ENCODE peak calls at places on chromosome 20, in six cellular contexts. Q is SK-N-SH, G is MM.1S, Y is HCT116, H is PC-3, Z is Karpas-422. F is an unnamed sample. For H3K9me2, the result is how much of the 10 kb centered on the place peaks cover.

GRCh38 chr20:24235224-24235735 is 234.1 kb upstream of the SYNDIG1 start:
- DNase-seq in Q (no peak), G (no peak), Y (no peak), H (no peak), Z (no peak), F (no peak)

GRCh38 chr20:51137461-51137860 is 114.6 kb upstream of the KCNG1 start:
- DNase-seq in Q (no peak), G (no peak), Y (no peak), H (no peak), Z (no peak), F (no peak)

GRCh38 chr20:47284373-47284772 is 72.1 kb downstream of the ZMYND8 start:
- DNase-seq in Q (peak), G (no peak), Y (no peak), H (no peak), Z (no peak), F (no peak)

GRCh38 chr20:57893364-57894001 is 183.7 kb upstream of the PMEPA1 start:
- DNase-seq in Q (no peak), G (no peak), Y (no peak), H (no peak), Z (no peak), F (no peak)

GRCh38 chr20:20002101-20002998 is 14.8 kb upstream of the NAA20 start:
- DNase-seq in Q (no peak), G (no peak), Y (no peak), H (peak), Z (no peak), F (no peak)

GRCh38 chr20:46709055-46709458 is 392 bp upstream of the SLC2A10 start:
- DNase-seq in Q (no peak), G (no peak), Y (no peak), H (peak), Z (no peak), F (peak)

GRCh38 chr20:3759316-3759715 is 8.2 kb downstream of the ADISSP start:
- DNase-seq in Q (no peak), G (no peak), Y (no peak), H (no peak), Z (no peak), F (no peak)

GRCh38 chr20:24100370-24101011 is 111.9 kb upstream of the GGTLC1 start:
- DNase-seq in Q (peak), G (peak), Y (peak), H (peak), Z (peak), F (peak)

GRCh38 chr20:38300433-38300832 is 3.5 kb upstream of the BPI start:
- DNase-seq in Q (no peak), G (no peak), Y (no peak), H (no peak), Z (no peak), F (no peak)

GRCh38 chr20:52783769-52784168 is 188.4 kb upstream of the TSHZ2 start:
- DNase-seq in Q (no peak), G (no peak), Y (no peak), H (no peak), Z (peak), F (peak)

GRCh38 chr20:59657459-59658046 is 53.2 kb downstream of the PHACTR3 start:
- DNase-seq in Q (no peak), G (no peak), Y (no peak), H (no peak), Z (no peak), F (peak)

GRCh38 chr20:10185741-10186558 is 32.7 kb upstream of the SNAP25 start:
- DNase-seq in Q (no peak), G (no peak), Y (no peak), H (peak), Z (no peak), F (no peak)

GRCh38 chr20:10131612-10132345 is 86.9 kb upstream of the SNAP25 start:
- DNase-seq in Q (peak), G (no peak), Y (no peak), H (peak), Z (no peak), F (peak)

GRCh38 chr20:44785768-44786167 is 24.6 kb downstream of the RIMS4 start:
- DNase-seq in Q (peak), G (no peak), Y (no peak), H (peak), Z (no peak), F (peak)

GRCh38 chr20:47747663-47748031 is 37.6 kb downstream of the SULF2 start:
- DNase-seq in Q (no peak), G (no peak), Y (no peak), H (no peak), Z (no peak), F (no peak)

GRCh38 chr20:4109587-4109986 is 94.2 kb upstream of the RNF24 start:
- DNase-seq in Q (no peak), G (no peak), Y (no peak), H (peak), Z (no peak), F (peak)

GRCh38 chr20:53578492-53579222 is 15.0 kb downstream of the ZNF217 start:
- DNase-seq in Q (peak), G (peak), Y (peak), H (peak), Z (peak), F (peak)

GRCh38 chr20:214383-214782 is 12.7 kb upstream of the DEFB129 start:
- DNase-seq in Q (no peak), G (no peak), Y (no peak), H (no peak), Z (no peak), F (no peak)

GRCh38 chr20:215796-216195 is 11.3 kb upstream of the DEFB129 start:
- DNase-seq in Q (no peak), G (no peak), Y (no peak), H (no peak), Z (no peak), F (no peak)

GRCh38 chr20:208937-209566 is 18.0 kb upstream of the DEFB129 start:
- DNase-seq in Q (peak), G (peak), Y (peak), H (peak), Z (peak), F (peak)

GRCh38 chr20:210809-211502 is 16.1 kb upstream of the DEFB129 start:
- DNase-seq in Q (no peak), G (no peak), Y (no peak), H (no peak), Z (no peak), F (peak)
- H3K9me2 ChIP-seq in Q (under half), G (under half), Y (under half), H (under half), Z (under half), F (under half)

GRCh38 chr20:32526561-32526960 is 58.6 kb downstream of the NOL4L start:
- DNase-seq in Q (no peak), G (no peak), Y (no peak), H (no peak), Z (no peak), F (no peak)

GRCh38 chr20:32526125-32526524 is 59.0 kb downstream of the NOL4L start:
- DNase-seq in Q (no peak), G (no peak), Y (no peak), H (no peak), Z (no peak), F (no peak)

GRCh38 chr20:32523613-32524218 is 61.4 kb downstream of the NOL4L start:
- DNase-seq in Q (peak), G (no peak), Y (no peak), H (no peak), Z (no peak), F (no peak)

GRCh38 chr20:32522775-32523612 is 62.1 kb downstream of the NOL4L start:
- DNase-seq in Q (peak), G (no peak), Y (no peak), H (no peak), Z (no peak), F (peak)

GRCh38 chr20:32524871-32525501 is 60.1 kb downstream of the NOL4L start:
- DNase-seq in Q (peak), G (no peak), Y (no peak), H (no peak), Z (no peak), F (no peak)
- H3K9ac ChIP-seq in Q (no peak), G (no peak), Y (no peak), H (no peak), Z (no peak), F (no peak)

GRCh38 chr20:49791165-49791564 is 21.5 kb upstream of the SLC9A8 start:
- DNase-seq in Q (no peak), G (no peak), Y (no peak), H (no peak), Z (no peak), F (no peak)
- H3K9me2 ChIP-seq in Q (under half), G (under half), Y (under half), H (under half), Z (under half), F (under half)

DNA sequence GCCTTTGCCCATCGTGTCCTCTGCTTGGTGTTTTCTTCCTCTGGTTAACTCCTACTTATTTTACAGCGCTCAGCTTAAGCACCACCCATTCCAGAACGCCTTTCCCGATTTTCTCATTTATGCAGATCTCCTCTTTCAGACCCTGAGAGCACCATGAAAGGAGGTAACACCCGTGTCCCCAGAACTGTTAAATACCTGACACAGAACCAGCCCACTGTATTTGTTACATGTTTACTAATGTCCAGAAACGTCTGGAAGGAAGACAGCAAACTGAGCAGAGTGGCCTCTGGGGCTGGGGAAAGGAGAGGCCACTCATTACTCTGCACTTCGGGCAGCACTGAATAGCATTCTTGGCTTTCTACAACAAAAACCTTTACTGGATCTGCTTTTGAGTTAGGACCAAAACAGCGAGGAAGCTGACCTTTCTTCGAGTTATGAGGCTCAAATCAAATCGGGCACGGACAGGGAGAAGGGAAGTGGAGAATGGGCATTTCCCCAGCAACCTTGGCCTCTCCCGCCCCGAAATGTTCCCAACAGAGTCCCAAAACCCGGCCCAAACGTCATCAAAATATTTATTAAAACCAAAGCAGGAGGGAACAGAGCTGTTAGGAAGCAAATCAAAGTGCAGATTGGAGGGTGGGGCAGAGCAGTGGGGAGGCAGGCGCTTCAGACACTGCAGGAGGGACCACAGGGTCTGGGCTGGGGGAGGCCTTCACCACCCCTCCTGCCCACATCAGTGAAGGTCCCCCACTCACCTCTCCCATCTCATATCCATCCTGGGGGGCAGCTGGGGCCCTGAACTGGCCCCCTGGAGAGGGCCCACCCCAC is 1.1 kb upstream of the NECAB3 start:
- DNase-seq in Q (no peak), G (no peak), Y (no peak), H (no peak), Z (no peak), F (peak)
- H3K9ac ChIP-seq in Q (no peak), G (peak), Y (peak), H (no peak), Z (peak), F (peak)

DNA sequence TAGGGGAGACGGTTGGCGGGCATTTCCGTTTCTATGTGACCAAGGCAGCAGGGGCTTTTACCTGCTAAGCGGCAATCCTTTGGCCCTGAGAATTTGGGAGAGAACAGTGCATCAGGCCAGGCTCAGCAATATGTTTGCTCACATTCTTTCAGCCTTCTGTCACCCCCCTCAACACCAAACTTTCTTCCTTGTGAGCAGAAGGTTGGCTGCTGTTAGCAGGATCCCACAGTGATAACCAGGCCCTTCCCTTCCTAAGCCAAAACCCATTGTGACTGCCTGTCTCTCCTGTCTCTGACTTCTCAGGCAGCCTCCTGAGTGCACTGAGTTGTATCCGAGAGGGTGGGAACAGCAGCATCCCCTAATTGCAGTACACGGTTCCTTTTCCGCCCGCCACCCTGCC is 43.7 kb downstream of the STK35 start:
- DNase-seq in Q (no peak), G (no peak), Y (no peak), H (no peak), Z (no peak), F (peak)
- H3K9me2 ChIP-seq in Q (under half), G (under half), Y (under half), H (under half), Z (under half), F (under half)

DNA sequence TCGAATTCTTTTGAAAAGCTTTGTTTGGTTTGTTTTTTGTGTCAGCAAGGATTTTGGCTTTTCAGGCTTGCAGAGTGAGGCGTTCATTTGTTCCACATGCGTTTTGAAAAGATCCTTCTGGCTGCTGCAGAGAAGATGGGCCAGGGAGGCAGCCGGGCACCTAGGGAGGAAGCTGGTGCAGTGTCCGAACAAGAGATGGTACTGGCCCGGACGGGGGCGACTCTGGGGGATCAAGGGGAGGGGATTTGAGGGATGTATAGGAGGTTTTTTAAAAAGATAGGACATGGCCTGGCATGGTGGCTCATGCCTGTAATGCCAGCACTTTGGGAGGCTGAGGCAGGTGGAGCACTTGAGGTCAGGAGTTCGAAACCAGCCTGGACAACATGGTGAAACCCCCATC is 55.3 kb downstream of the DLGAP4 start:
- DNase-seq in Q (no peak), G (no peak), Y (no peak), H (no peak), Z (no peak), F (no peak)
- H3K9ac ChIP-seq in Q (no peak), G (no peak), Y (no peak), H (no peak), Z (no peak), F (no peak)

GRCh38 chr20:7772376-7772775 is 167.9 kb downstream of the HAO1 start:
- DNase-seq in Q (no peak), G (no peak), Y (no peak), H (no peak), Z (no peak), F (peak)
- H3K9me2 ChIP-seq in Q (under half), G (under half), Y (under half), H (under half), Z (under half), F (under half)

DNA sequence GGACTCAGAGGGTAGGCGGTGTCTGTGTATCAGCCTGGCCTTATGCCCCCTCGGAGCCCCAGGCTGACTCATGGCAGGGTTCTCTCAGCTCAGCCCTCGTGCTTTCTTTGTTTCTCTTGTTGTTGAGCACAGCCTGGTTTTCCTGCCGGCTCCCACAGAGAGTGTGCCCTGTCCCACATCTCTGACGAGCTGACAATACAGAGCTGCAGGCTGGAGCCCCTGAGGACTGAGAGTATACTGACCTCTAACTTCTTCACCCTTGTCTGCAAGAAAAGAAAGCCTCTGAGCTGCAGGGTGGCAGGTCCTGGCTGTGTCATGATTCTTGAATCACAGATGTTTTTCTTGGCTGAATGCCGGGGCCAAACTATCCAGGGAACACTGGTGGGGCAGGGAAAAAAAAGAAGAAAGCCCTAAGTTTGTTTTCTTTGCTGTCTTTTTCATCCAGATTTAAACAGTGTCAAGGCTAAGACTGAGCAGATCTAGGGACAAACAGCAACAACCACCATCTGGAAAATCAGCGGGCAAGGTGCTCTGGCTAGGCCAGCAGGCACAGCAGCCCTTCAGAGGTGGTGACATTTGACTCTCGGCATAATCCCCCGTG is 63.3 kb upstream of the ZNF133 start:
- DNase-seq in Q (peak), G (no peak), Y (peak), H (peak), Z (no peak), F (peak)
- H3K9ac ChIP-seq in Q (no peak), G (no peak), Y (no peak), H (peak), Z (no peak), F (peak)